ENCODE peak calls at places on chromosomes 7 and 10, in eight cellular contexts. One of them, this sample, is unnamed.

GRCh38 chr10:71397340-71398212 is 856 bp downstream of the CDH23 start:
- DNase-seq in colonic mucosa: no peak
- DNase-seq in testis: peak; percentile 43
- DNase-seq in A549: no peak
- DNase-seq in epithelial cell of prostate: no peak
- DNase-seq in stomach: no peak
- DNase-seq in Karpas-422: no peak
- DNase-seq in fibroblast of lung: no peak
- DNase-seq in this sample: peak; percentile 30

GRCh38 chr7:108434030-108434429 is 22.2 kb downstream of the NRCAM start:
- DNase-seq in Karpas-422: no peak
- DNase-seq in testis: no peak
- DNase-seq in colonic mucosa: no peak
- DNase-seq in A549: no peak
- DNase-seq in stomach: no peak
- DNase-seq in fibroblast of lung: no peak
- DNase-seq in epithelial cell of prostate: no peak
- DNase-seq in this sample: no peak

GRCh38 chr7:102306916-102307677 is 20.4 kb downstream of the SH2B2 start:
- DNase-seq in fibroblast of lung: peak; percentile 61
- DNase-seq in colonic mucosa: peak; percentile 80
- DNase-seq in A549: no peak
- DNase-seq in Karpas-422: peak; percentile 98
- DNase-seq in testis: no peak
- DNase-seq in stomach: peak; percentile 72
- DNase-seq in epithelial cell of prostate: no peak
- DNase-seq in this sample: peak; percentile 68

GRCh38 chr10:69428138-69428537 is 11.4 kb upstream of the TACR2 start:
- DNase-seq in epithelial cell of prostate: no peak
- DNase-seq in fibroblast of lung: no peak
- DNase-seq in A549: no peak
- DNase-seq in Karpas-422: no peak
- DNase-seq in colonic mucosa: no peak
- DNase-seq in testis: no peak
- DNase-seq in stomach: no peak
- DNase-seq in this sample: no peak

GRCh38 chr10:72784551-72785421 is 92.8 kb downstream of the MCU start:
- DNase-seq in Karpas-422: no peak
- DNase-seq in colonic mucosa: peak; percentile 36
- DNase-seq in A549: no peak
- DNase-seq in stomach: no peak
- DNase-seq in fibroblast of lung: peak; percentile 93
- DNase-seq in epithelial cell of prostate: peak; percentile 36
- DNase-seq in testis: peak; percentile 28
- DNase-seq in this sample: peak; percentile 28

GRCh38 chr7:107691713-107692112 is 31.1 kb downstream of the SLC26A4 start:
- DNase-seq in testis: no peak
- DNase-seq in Karpas-422: no peak
- DNase-seq in fibroblast of lung: peak; percentile 76
- DNase-seq in colonic mucosa: no peak
- DNase-seq in A549: no peak
- DNase-seq in stomach: no peak
- DNase-seq in epithelial cell of prostate: no peak
- DNase-seq in this sample: no peak

GRCh38 chr7:27842851-27843250 is 102.9 kb downstream of the TAX1BP1 start:
- DNase-seq in stomach: no peak
- DNase-seq in fibroblast of lung: no peak
- DNase-seq in epithelial cell of prostate: no peak
- DNase-seq in testis: no peak
- DNase-seq in Karpas-422: no peak
- DNase-seq in colonic mucosa: no peak
- DNase-seq in A549: no peak
- DNase-seq in this sample: peak; percentile 41

GRCh38 chr7:43904533-43905208 is 1.7 kb downstream of the URGCP start:
- DNase-seq in A549: no peak
- DNase-seq in testis: no peak
- DNase-seq in colonic mucosa: no peak
- DNase-seq in stomach: no peak
- DNase-seq in Karpas-422: no peak
- DNase-seq in epithelial cell of prostate: no peak
- DNase-seq in fibroblast of lung: peak; percentile 22
- DNase-seq in this sample: no peak

GRCh38 chr7:40024841-40025240 is 74.8 kb downstream of the CDK13 start:
- DNase-seq in fibroblast of lung: no peak
- DNase-seq in A549: no peak
- DNase-seq in epithelial cell of prostate: no peak
- DNase-seq in colonic mucosa: no peak
- DNase-seq in stomach: no peak
- DNase-seq in Karpas-422: no peak
- DNase-seq in testis: no peak
- DNase-seq in this sample: no peak

GRCh38 chr10:44811072-44811471 is 100.1 kb upstream of the TMEM72 start:
- DNase-seq in fibroblast of lung: peak; percentile 46
- DNase-seq in Karpas-422: no peak
- DNase-seq in colonic mucosa: no peak
- DNase-seq in stomach: no peak
- DNase-seq in epithelial cell of prostate: no peak
- DNase-seq in A549: no peak
- DNase-seq in testis: peak; percentile 43
- DNase-seq in this sample: peak; percentile 28

GRCh38 chr7:69283421-69283820 is 314.9 kb upstream of the AUTS2 start:
- DNase-seq in A549: no peak
- DNase-seq in epithelial cell of prostate: no peak
- DNase-seq in stomach: no peak
- DNase-seq in testis: no peak
- DNase-seq in Karpas-422: no peak
- DNase-seq in fibroblast of lung: peak; percentile 77
- DNase-seq in colonic mucosa: no peak
- DNase-seq in this sample: no peak

GRCh38 chr7:129840757-129841156 is 112.0 kb downstream of the UBE2H start:
- DNase-seq in colonic mucosa: no peak
- DNase-seq in Karpas-422: no peak
- DNase-seq in fibroblast of lung: peak; percentile 93
- DNase-seq in testis: no peak
- DNase-seq in A549: no peak
- DNase-seq in epithelial cell of prostate: no peak
- DNase-seq in stomach: no peak
- DNase-seq in this sample: no peak
- H3K27ac ChIP-seq in colonic mucosa: no peak overlapping the region
- H3K27ac ChIP-seq in Karpas-422: no peak overlapping the region
- H3K27ac ChIP-seq in fibroblast of lung: no peak overlapping the region
- H3K27ac ChIP-seq in testis: no peak overlapping the region
- H3K27ac ChIP-seq in A549: peak overlapping the region; percentile 57
- H3K27ac ChIP-seq in epithelial cell of prostate: no peak overlapping the region
- H3K27ac ChIP-seq in stomach: no peak overlapping the region
- H3K27ac ChIP-seq in this sample: peak overlapping the region; percentile 35

DNA sequence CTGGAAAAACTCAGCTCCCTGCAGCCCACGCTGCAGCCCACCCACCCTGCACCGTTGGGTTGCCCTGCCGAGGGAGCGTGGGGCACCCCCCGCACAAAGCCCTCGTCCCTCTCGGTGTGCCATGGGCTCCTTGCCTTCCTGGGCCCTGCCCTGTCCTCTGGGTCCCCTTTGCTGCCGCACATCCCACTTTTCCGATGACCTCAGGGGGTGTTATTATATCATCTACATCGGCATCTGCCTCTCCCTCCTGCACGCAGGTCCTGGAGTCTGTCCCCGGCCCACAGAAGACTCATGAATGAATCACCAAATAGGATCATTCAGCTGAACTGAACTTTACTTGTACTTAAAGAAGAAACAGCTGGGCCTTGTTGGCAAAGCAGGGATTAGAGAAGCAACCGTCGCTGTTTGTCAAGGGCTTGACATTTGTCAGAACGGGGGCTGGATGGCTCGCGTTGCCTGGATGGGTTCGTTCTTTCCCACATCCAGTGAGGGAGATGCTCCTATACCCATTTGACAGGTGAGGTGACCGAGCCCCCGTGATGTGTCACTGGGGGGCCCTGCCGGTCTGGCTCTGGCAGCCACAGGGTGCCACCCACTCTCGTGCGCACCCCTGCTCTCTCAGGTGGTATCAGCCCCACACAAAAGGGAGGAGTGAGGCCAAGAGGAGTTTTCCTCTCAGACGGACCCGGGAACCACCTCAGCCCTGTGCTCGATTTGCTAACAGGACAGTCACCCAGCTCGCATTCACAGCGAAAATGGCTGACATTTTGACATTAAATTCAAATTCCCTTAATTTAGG is 58.6 kb upstream of the EBF3 start:
- DNase-seq in Karpas-422: no peak
- DNase-seq in fibroblast of lung: peak; percentile 90
- DNase-seq in A549: no peak
- DNase-seq in testis: no peak
- DNase-seq in stomach: no peak
- DNase-seq in epithelial cell of prostate: no peak
- DNase-seq in colonic mucosa: no peak
- DNase-seq in this sample: no peak
- H3K27ac ChIP-seq in Karpas-422: no peak overlapping the region
- H3K27ac ChIP-seq in fibroblast of lung: peak overlapping the region; percentile 80
- H3K27ac ChIP-seq in A549: no peak overlapping the region
- H3K27ac ChIP-seq in testis: no peak overlapping the region
- H3K27ac ChIP-seq in stomach: no peak overlapping the region
- H3K27ac ChIP-seq in epithelial cell of prostate: no peak overlapping the region
- H3K27ac ChIP-seq in colonic mucosa: no peak overlapping the region
- H3K27ac ChIP-seq in this sample: no peak overlapping the region

GRCh38 chr7:2507208-2507916 is 12.2 kb upstream of the LFNG start:
- DNase-seq in testis: no peak
- DNase-seq in stomach: no peak
- DNase-seq in fibroblast of lung: no peak
- DNase-seq in A549: no peak
- DNase-seq in Karpas-422: no peak
- DNase-seq in colonic mucosa: no peak
- DNase-seq in epithelial cell of prostate: no peak
- DNase-seq in this sample: no peak
- H3K27ac ChIP-seq in testis: no peak overlapping the region
- H3K27ac ChIP-seq in stomach: no peak overlapping the region
- H3K27ac ChIP-seq in fibroblast of lung: no peak overlapping the region
- H3K27ac ChIP-seq in A549: no peak overlapping the region
- H3K27ac ChIP-seq in Karpas-422: no peak overlapping the region
- H3K27ac ChIP-seq in colonic mucosa: no peak overlapping the region
- H3K27ac ChIP-seq in epithelial cell of prostate: no peak overlapping the region
- H3K27ac ChIP-seq in this sample: no peak overlapping the region

DNA sequence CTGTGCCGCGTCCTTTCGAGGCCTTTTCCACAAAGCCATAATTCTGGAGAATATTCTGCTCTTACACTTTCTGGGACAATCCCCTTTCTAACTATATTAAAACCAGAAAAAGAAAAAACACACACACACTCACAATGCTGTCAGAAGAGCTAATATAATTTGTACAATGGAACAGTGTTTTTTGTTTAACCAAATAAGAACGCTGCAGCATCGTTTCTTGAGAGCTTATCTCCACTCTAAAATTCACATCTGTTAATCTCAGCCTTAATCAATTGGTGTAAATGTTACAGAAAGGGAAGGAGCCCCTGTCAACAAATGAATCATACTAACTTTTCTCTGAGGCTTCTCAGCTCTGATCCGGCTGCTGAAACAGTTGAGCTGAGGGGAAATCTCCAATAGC is 123.9 kb downstream of the GALNT11 start:
- DNase-seq in Karpas-422: no peak
- DNase-seq in epithelial cell of prostate: no peak
- DNase-seq in fibroblast of lung: no peak
- DNase-seq in A549: no peak
- DNase-seq in testis: no peak
- DNase-seq in colonic mucosa: no peak
- DNase-seq in stomach: no peak
- DNase-seq in this sample: no peak
- H3K27ac ChIP-seq in Karpas-422: no peak overlapping the region
- H3K27ac ChIP-seq in epithelial cell of prostate: no peak overlapping the region
- H3K27ac ChIP-seq in fibroblast of lung: no peak overlapping the region
- H3K27ac ChIP-seq in A549: no peak overlapping the region
- H3K27ac ChIP-seq in testis: no peak overlapping the region
- H3K27ac ChIP-seq in colonic mucosa: no peak overlapping the region
- H3K27ac ChIP-seq in stomach: no peak overlapping the region
- H3K27ac ChIP-seq in this sample: no peak overlapping the region

DNA sequence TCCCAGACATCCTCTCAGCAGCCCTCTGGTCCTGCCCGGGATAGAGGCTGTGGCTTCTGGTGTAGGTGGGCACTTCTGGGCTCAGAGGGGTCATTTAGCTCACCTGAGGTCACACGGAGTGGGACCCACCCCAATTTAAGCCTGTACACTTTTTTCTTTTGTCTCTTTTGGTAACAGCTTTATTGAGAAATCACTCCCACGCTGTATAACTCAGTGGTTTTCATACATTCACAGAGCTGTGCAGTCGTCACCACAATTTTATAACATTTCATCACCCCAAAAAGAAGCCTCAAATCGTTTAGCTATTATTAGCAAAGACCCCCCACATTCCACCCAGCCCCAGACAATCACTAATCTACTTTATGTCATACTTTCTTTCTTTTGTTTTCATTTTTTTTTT is 62.3 kb downstream of the LHPP start:
- DNase-seq in Karpas-422: no peak
- DNase-seq in testis: no peak
- DNase-seq in colonic mucosa: no peak
- DNase-seq in epithelial cell of prostate: no peak
- DNase-seq in fibroblast of lung: peak; percentile 20
- DNase-seq in stomach: no peak
- DNase-seq in A549: no peak
- DNase-seq in this sample: no peak
- H3K27ac ChIP-seq in Karpas-422: no peak overlapping the region
- H3K27ac ChIP-seq in testis: peak overlapping the region; percentile 59
- H3K27ac ChIP-seq in colonic mucosa: no peak overlapping the region
- H3K27ac ChIP-seq in epithelial cell of prostate: no peak overlapping the region
- H3K27ac ChIP-seq in fibroblast of lung: no peak overlapping the region
- H3K27ac ChIP-seq in stomach: peak overlapping the region; percentile 41
- H3K27ac ChIP-seq in A549: no peak overlapping the region
- H3K27ac ChIP-seq in this sample: no peak overlapping the region

DNA sequence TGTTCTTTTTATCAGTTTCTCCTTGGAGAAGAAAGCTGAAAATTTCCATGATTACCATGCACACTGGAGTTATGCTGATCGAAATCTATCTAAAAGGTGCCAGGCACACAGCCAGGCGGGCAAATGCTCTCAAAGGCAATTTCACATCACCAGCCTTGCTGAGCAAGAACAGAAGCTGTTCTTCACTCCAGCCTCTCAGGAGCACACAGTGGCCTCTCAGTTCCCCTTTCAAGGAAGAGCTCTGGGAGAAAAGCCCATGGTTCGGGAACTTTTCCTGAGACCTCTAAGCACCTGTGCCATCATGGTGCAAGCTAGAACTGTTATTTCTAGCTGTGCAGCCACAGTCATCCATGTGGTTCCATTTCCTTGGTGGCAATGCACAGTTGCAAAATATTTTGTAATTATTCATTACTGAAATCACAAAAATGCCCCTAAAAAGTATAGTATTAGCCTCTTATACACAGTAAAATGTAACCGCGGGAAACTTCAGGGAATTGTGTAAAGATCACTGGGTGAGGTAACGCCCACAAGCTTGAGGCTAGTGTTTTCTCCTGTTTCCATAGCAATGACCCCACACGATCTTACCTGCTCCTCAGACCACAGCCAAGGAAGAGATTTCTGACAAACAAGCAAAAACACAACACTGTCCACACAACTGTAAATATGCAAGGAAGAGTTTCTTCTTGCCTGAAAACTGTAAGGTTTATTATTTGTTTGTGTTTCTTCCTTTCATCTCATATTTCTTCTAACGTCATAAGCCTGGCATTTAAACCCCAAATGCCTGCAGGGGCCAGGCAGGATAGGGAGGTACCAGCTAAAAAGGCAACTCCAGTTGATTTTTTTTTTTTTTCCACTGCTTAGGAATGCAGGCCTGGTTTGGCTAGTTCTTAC is 121.2 kb downstream of the FAM107B start:
- DNase-seq in epithelial cell of prostate: peak; percentile 55
- DNase-seq in stomach: peak; percentile 80
- DNase-seq in A549: peak; percentile 86
- DNase-seq in testis: no peak
- DNase-seq in colonic mucosa: peak; percentile 22
- DNase-seq in fibroblast of lung: peak; percentile 77
- DNase-seq in Karpas-422: peak; percentile 34
- DNase-seq in this sample: peak; percentile 76
- H3K27ac ChIP-seq in epithelial cell of prostate: peak overlapping the region; percentile 29
- H3K27ac ChIP-seq in stomach: peak overlapping the region; percentile 72
- H3K27ac ChIP-seq in A549: peak overlapping the region; percentile 92
- H3K27ac ChIP-seq in testis: no peak overlapping the region
- H3K27ac ChIP-seq in colonic mucosa: no peak overlapping the region
- H3K27ac ChIP-seq in fibroblast of lung: peak overlapping the region; percentile 8
- H3K27ac ChIP-seq in Karpas-422: peak overlapping the region; percentile 59
- H3K27ac ChIP-seq in this sample: peak overlapping the region; percentile 90

This sample was measured in body of pancreas.